ENCODE peak calls at places on chromosome 12, in nine cellular contexts. W, B, R, U, J, O, G, V and K are unnamed samples.

GRCh38 chr12:14629832-14630688 is 62.4 kb upstream of the PLBD1 start:
- DNase-seq in W (peak; percentile 63), B (peak; percentile 68), R (peak; percentile 63), U (peak; percentile 41), J (no peak), O (peak; percentile 79), G (no peak), V (peak; percentile 55), K (peak; percentile 66)

GRCh38 chr12:69837191-69838085 is 12.4 kb downstream of the MYRFL start:
- DNase-seq in W (no peak), B (no peak), R (no peak), U (no peak), J (no peak), O (no peak), G (no peak), V (no peak), K (peak; percentile 7)

GRCh38 chr12:68579254-68579653 is 31.4 kb upstream of the RAP1B start:
- DNase-seq in W (no peak), B (no peak), R (no peak), U (no peak), J (no peak), O (no peak), G (no peak), V (no peak), K (no peak)

GRCh38 chr12:48119834-48120195 is 651 bp downstream of the PFKM start:
- DNase-seq in W (no peak), B (no peak), R (no peak), U (no peak), J (no peak), O (peak; percentile 30), G (peak; percentile 7), V (no peak), K (no peak)

GRCh38 chr12:105574056-105574715 is 243.7 kb downstream of the C12orf75 start:
- DNase-seq in W (no peak), B (no peak), R (no peak), U (no peak), J (no peak), O (no peak), G (peak; percentile 11), V (no peak), K (no peak)

GRCh38 chr12:2641761-2642160 is 153.0 kb upstream of the FKBP4 start:
- DNase-seq in W (no peak), B (no peak), R (no peak), U (no peak), J (no peak), O (no peak), G (no peak), V (no peak), K (no peak)

GRCh38 chr12:5395443-5396401 is 36.2 kb upstream of the NTF3 start:
- DNase-seq in W (no peak), B (no peak), R (no peak), U (no peak), J (no peak), O (no peak), G (no peak), V (no peak), K (no peak)

GRCh38 chr12:132089407-132089910 is 54.7 kb downstream of the DDX51 start:
- DNase-seq in W (no peak), B (no peak), R (no peak), U (no peak), J (no peak), O (no peak), G (no peak), V (no peak), K (no peak)

GRCh38 chr12:117884161-117884560 is 84.6 kb downstream of the KSR2 start:
- DNase-seq in W (no peak), B (no peak), R (no peak), U (no peak), J (no peak), O (no peak), G (no peak), V (no peak), K (no peak)

GRCh38 chr12:98399532-98399931 is 115.9 kb upstream of the TMPO start:
- DNase-seq in W (peak; percentile 43), B (no peak), R (peak; percentile 81), U (peak; percentile 53), J (peak; percentile 29), O (peak; percentile 65), G (no peak), V (peak; percentile 14), K (peak; percentile 94)

GRCh38 chr12:57985685-57986084 is 44.3 kb downstream of the ATP23 start:
- DNase-seq in W (no peak), B (no peak), R (no peak), U (no peak), J (no peak), O (no peak), G (no peak), V (no peak), K (no peak)

GRCh38 chr12:23221926-23222325 is 597.0 kb downstream of the ETNK1 start:
- DNase-seq in W (no peak), B (no peak), R (no peak), U (no peak), J (no peak), O (no peak), G (no peak), V (no peak), K (no peak)

GRCh38 chr12:49941556-49942511 is 8.7 kb upstream of the AQP2 start:
- DNase-seq in W (no peak), B (no peak), R (no peak), U (no peak), J (no peak), O (no peak), G (no peak), V (no peak), K (no peak)

GRCh38 chr12:4355843-4356327 is 23.6 kb downstream of the FGF23 start:
- DNase-seq in W (peak; percentile 17), B (no peak), R (no peak), U (peak; percentile 35), J (no peak), O (no peak), G (peak; percentile 38), V (no peak), K (peak; percentile 72)

GRCh38 chr12:94504386-94504785 is 44.7 kb upstream of the CEP83 start:
- DNase-seq in W (no peak), B (no peak), R (no peak), U (no peak), J (no peak), O (no peak), G (no peak), V (no peak), K (no peak)

GRCh38 chr12:17759982-17760381 is 330.0 kb downstream of the RERGL start:
- DNase-seq in W (no peak), B (no peak), R (no peak), U (no peak), J (no peak), O (no peak), G (no peak), V (no peak), K (no peak)

GRCh38 chr12:123187637-123188036 is 36.7 kb upstream of the PITPNM2 start:
- DNase-seq in W (no peak), B (peak; percentile 50), R (no peak), U (no peak), J (no peak), O (no peak), G (no peak), V (no peak), K (no peak)

GRCh38 chr12:54560374-54560858 is 11.0 kb downstream of the PDE1B start:
- DNase-seq in W (peak; percentile 25), B (peak; percentile 73), R (no peak), U (peak; percentile 81), J (peak; percentile 88), O (peak; percentile 92), G (no peak), V (peak; percentile 71), K (peak; percentile 97)

GRCh38 chr12:45989857-45990467 is 412 bp downstream of the SCAF11 start:
- DNase-seq in W (no peak), B (peak; percentile 86), R (peak; percentile 77), U (peak; percentile 50), J (peak; percentile 9), O (peak; percentile 24), G (no peak), V (no peak), K (peak; percentile 83)

GRCh38 chr12:39451977-39452376 is 9.1 kb upstream of the KIF21A start:
- DNase-seq in W (no peak), B (no peak), R (no peak), U (no peak), J (no peak), O (no peak), G (no peak), V (no peak), K (no peak)

GRCh38 chr12:112258926-112259325 is 123.3 kb downstream of the HECTD4 start:
- DNase-seq in W (no peak), B (no peak), R (no peak), U (no peak), J (no peak), O (no peak), G (no peak), V (no peak), K (no peak)

GRCh38 chr12:13205809-13206559 is 9.5 kb downstream of the EMP1 start:
- DNase-seq in W (no peak), B (no peak), R (peak; percentile 7), U (no peak), J (no peak), O (peak; percentile 93), G (peak; percentile 96), V (peak; percentile 97), K (peak; percentile 92)

GRCh38 chr12:130364578-130364977 is 26.9 kb downstream of the PIWIL1 start:
- DNase-seq in W (no peak), B (no peak), R (no peak), U (no peak), J (no peak), O (no peak), G (no peak), V (no peak), K (no peak)

GRCh38 chr12:95304673-95305198 is 87.1 kb downstream of the VEZT start:
- DNase-seq in W (no peak), B (no peak), R (no peak), U (no peak), J (no peak), O (peak; percentile 24), G (peak; percentile 47), V (no peak), K (no peak)

GRCh38 chr12:90076851-90077319 is 368.2 kb upstream of the ATP2B1 start:
- DNase-seq in W (no peak), B (no peak), R (no peak), U (no peak), J (no peak), O (no peak), G (no peak), V (no peak), K (no peak)

GRCh38 chr12:84697141-84697540 is 215.5 kb downstream of the SLC6A15 start:
- DNase-seq in W (no peak), B (no peak), R (no peak), U (no peak), J (no peak), O (peak; percentile 20), G (peak; percentile 45), V (no peak), K (no peak)

GRCh38 chr12:50425859-50426258 is 25.2 kb downstream of the LARP4 start:
- DNase-seq in W (no peak), B (no peak), R (no peak), U (no peak), J (no peak), O (no peak), G (no peak), V (no peak), K (no peak)

GRCh38 chr12:80924437-80924836 is 13.3 kb downstream of the LIN7A start:
- DNase-seq in W (no peak), B (no peak), R (no peak), U (no peak), J (no peak), O (no peak), G (no peak), V (no peak), K (no peak)

GRCh38 chr12:30752255-30752654 is 2.5 kb downstream of the CAPRIN2 start:
- DNase-seq in W (no peak), B (no peak), R (no peak), U (no peak), J (no peak), O (no peak), G (no peak), V (no peak), K (no peak)